ENCODE peak calls at places on chromosomes 13 and 19, in five cellular contexts. G, F, Y, M and H are unnamed samples.

GRCh38 chr13:75896271-75896670 is 260.1 kb downstream of the LMO7 start:
- DNase-seq in G (no peak), F (no peak), Y (no peak), M (no peak), H (no peak)

GRCh38 chr19:56942749-56943148 is 102.2 kb upstream of the PEG3 start:
- DNase-seq in M (no peak), G (no peak), F (peak; percentile 30), Y (peak; percentile 86), H (no peak)

GRCh38 chr19:49554701-49555181 is 25.6 kb downstream of the NOSIP start:
- DNase-seq in G (no peak), Y (no peak), M (no peak), F (no peak), H (no peak)

GRCh38 chr19:33268162-33268991 is 34.0 kb downstream of the CEBPA start:
- DNase-seq in Y (no peak), G (no peak), M (no peak), F (no peak), H (no peak)

GRCh38 chr13:111202745-111203144 is 87.6 kb downstream of the ARHGEF7 start:
- DNase-seq in G (no peak), F (no peak), M (peak; percentile 56), Y (no peak), H (peak; percentile 23)

GRCh38 chr13:105202384-105202783 is 1333.1 kb downstream of the EFNB2 start:
- DNase-seq in F (peak; percentile 18), M (no peak), G (no peak), Y (no peak), H (no peak)

GRCh38 chr13:79779761-79780160 is 298.8 kb downstream of the NDFIP2 start:
- DNase-seq in G (no peak), Y (no peak), M (peak; percentile 86), F (no peak), H (no peak)

GRCh38 chr13:99289674-99290337 is 17.4 kb downstream of the GPR183 start:
- DNase-seq in G (no peak), Y (no peak), F (no peak), M (no peak), H (no peak)